ENCODE peak calls at places on chromosomes 2 and 18, in nine cellular contexts. B is fibroblast of mammary gland, A is HFF-Myc, Y is dorsolateral prefrontal cortex, T is A549, M is cardiac muscle cell, L is right atrium auricular region, C is uterus, Z is mammary epithelial cell. H is an unnamed sample.

GRCh38 chr18:56926740-56927139 is 220.1 kb upstream of the BOD1L2 start:
- DNase-seq in B (no peak), A (no peak), Y (no peak), T (no peak), M (no peak), L (no peak), C (no peak), Z (no peak), H (no peak)

GRCh38 chr2:110097506-110098220 is 18.0 kb downstream of the MALL start:
- DNase-seq in B (no peak), A (no peak), Y (no peak), T (no peak), M (no peak), L (no peak), C (no peak), Z (peak; percentile 65), H (no peak)

GRCh38 chr2:37555457-37555856 is 116.0 kb downstream of the CDC42EP3 start:
- DNase-seq in B (no peak), A (no peak), Y (no peak), T (no peak), M (no peak), L (no peak), C (no peak), Z (peak; percentile 9), H (no peak)

GRCh38 chr2:109690822-109691541 is 76.8 kb downstream of the SOWAHC start:
- DNase-seq in B (no peak), A (no peak), Y (no peak), T (no peak), M (no peak), L (no peak), C (peak; percentile 39), Z (no peak), H (no peak)

GRCh38 chr18:10322408-10322807 is 132.0 kb upstream of the APCDD1 start:
- DNase-seq in B (peak; percentile 37), A (no peak), Y (no peak), T (no peak), M (no peak), L (no peak), C (no peak), Z (peak; percentile 58), H (no peak)

GRCh38 chr2:216799873-216800421 is 59.9 kb downstream of the TNP1 start:
- DNase-seq in B (peak; percentile 79), A (no peak), Y (peak; percentile 43), T (no peak), M (no peak), L (no peak), C (peak; percentile 71), Z (no peak), H (no peak)

GRCh38 chr2:158477202-158477601 is 20.4 kb downstream of the PKP4 start:
- DNase-seq in B (no peak), A (no peak), Y (no peak), T (no peak), M (no peak), L (no peak), C (no peak), Z (no peak), H (no peak)

GRCh38 chr2:95025406-95026319 is at the start of gene MAL:
- DNase-seq in B (no peak), A (no peak), Y (peak; percentile 55), T (no peak), M (peak; percentile 38), L (no peak), C (no peak), Z (peak; percentile 23), H (peak; percentile 26)

GRCh38 chr2:234203135-234203984 is 152.9 kb downstream of the SPP2 start:
- DNase-seq in B (peak; percentile 98), A (peak; percentile 81), Y (no peak), T (peak; percentile 78), M (no peak), L (no peak), C (no peak), Z (peak; percentile 99), H (no peak)

GRCh38 chr2:48529189-48529588 is 765 bp upstream of the STON1 start:
- DNase-seq in B (no peak), A (no peak), Y (no peak), T (no peak), M (peak; percentile 47), L (no peak), C (peak; percentile 55), Z (no peak), H (no peak)

GRCh38 chr2:222290691-222291484 is 7.9 kb downstream of the PAX3 start:
- DNase-seq in B (peak; percentile 47), A (no peak), Y (no peak), T (no peak), M (peak; percentile 74), L (no peak), C (no peak), Z (no peak), H (peak; percentile 77)

GRCh38 chr18:3305933-3306332 is 44.0 kb downstream of the MYL12B start:
- DNase-seq in B (peak; percentile 86), A (no peak), Y (no peak), T (no peak), M (no peak), L (no peak), C (no peak), Z (peak; percentile 80), H (no peak)

GRCh38 chr2:101559576-101559975 is 84.7 kb upstream of the RFX8 start:
- DNase-seq in B (no peak), A (no peak), Y (no peak), T (no peak), M (no peak), L (no peak), C (peak; percentile 22), Z (peak; percentile 72), H (no peak)

GRCh38 chr2:209840434-209840833 is 68.8 kb downstream of the UNC80 start:
- DNase-seq in B (no peak), A (no peak), Y (no peak), T (no peak), M (peak; percentile 19), L (no peak), C (no peak), Z (no peak), H (no peak)

GRCh38 chr18:68979737-68980136 is 181.9 kb downstream of the CCDC102B start:
- DNase-seq in B (no peak), A (no peak), Y (no peak), T (no peak), M (no peak), L (no peak), C (no peak), Z (no peak), H (no peak)

GRCh38 chr2:149739880-149740265 is 152.3 kb upstream of the MMADHC start:
- DNase-seq in B (peak; percentile 76), A (no peak), Y (no peak), T (no peak), M (no peak), L (no peak), C (no peak), Z (peak; percentile 26), H (no peak)

GRCh38 chr2:13240789-13241487 is 524.2 kb downstream of the TRIB2 start:
- DNase-seq in B (no peak), A (no peak), Y (no peak), T (no peak), M (no peak), L (no peak), C (no peak), Z (no peak), H (no peak)

GRCh38 chr2:3805120-3805519 is 101.7 kb downstream of the DCDC2C start:
- DNase-seq in B (no peak), A (no peak), Y (no peak), T (peak; percentile 64), M (peak; percentile 25), L (no peak), C (no peak), Z (no peak), H (peak; percentile 49)
- TF ChIP-seq CTCF in B (peak; percentile 33), A (peak; percentile 34), Y (peak; percentile 44), T (peak; percentile 55), M (no peak), L (peak; percentile 44), C (no peak), Z (no peak), H (peak; percentile 66)

DNA sequence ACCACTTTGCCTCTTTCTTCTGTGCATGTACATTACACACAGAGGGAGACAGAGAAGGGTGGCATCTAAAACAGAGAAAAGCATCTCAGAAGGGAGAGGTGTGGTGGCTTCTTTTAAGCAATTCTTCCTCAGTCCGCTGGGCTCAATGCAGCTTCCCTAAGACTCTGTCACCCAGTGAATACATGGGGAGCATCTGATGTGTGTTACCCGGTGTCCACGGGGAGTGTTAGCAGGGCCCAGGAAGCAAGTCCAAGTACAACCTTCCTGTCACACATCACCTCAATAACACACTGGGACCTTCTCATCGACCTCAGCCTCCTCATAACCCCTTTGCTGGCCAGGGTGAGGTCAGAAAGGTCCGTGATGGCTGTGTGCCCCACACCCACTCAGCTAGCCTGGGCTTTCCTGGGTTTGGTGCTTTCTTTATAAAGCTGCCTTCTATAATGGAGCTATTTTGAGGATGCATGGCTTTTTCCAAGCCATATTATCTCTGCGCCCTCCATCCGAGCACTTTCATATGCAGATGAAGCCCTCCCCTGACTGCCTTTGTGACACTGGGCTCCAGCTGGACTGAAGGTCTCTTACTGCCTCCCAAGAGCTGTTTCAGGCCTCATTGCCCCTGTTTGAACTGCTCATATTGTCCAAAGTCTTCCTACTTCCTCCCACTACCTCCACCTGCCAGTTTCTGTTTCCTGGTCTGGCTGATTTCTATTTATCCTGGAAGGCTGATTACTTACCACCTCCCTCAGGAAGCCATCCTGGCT is 21.4 kb downstream of the TNFRSF11A start:
- DNase-seq in B (no peak), A (no peak), Y (no peak), T (no peak), M (no peak), L (no peak), C (no peak), Z (no peak), H (no peak)
- TF ChIP-seq CTCF in B (no peak), A (no peak), Y (no peak), T (no peak), M (no peak), L (no peak), C (no peak), Z (no peak), H (no peak)

DNA sequence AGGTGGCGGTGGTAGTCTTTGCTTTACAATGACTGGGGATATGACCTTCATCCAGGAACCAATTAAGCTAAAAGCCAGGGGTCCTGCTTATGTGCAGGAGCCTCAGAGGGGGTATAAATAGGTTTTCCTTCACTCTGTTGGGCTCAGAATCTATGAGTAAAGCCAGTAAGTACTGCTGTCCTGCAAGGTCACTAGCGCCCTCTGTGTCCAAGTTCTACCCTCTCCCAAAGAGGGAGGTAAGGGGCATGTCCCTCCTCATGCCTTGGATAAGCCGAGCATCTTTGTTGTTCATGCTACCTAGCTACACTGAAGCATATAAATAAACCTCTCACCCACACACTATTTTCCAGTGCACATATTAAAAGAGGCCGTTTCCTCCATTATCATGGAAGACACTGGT is 79.4 kb downstream of the SPRED2 start:
- DNase-seq in B (no peak), A (no peak), Y (no peak), T (no peak), M (peak; percentile 46), L (no peak), C (no peak), Z (no peak), H (no peak)
- TF ChIP-seq CTCF in B (peak; percentile 7), A (no peak), Y (no peak), T (no peak), M (no peak), L (no peak), C (no peak), Z (no peak), H (no peak)

GRCh38 chr2:120571015-120571728 is 164.5 kb upstream of the GLI2 start:
- DNase-seq in B (no peak), A (no peak), Y (no peak), T (no peak), M (no peak), L (no peak), C (no peak), Z (no peak), H (no peak)
- TF ChIP-seq CTCF in B (no peak), A (no peak), Y (no peak), T (no peak), M (no peak), L (no peak), C (no peak), Z (no peak), H (no peak)

H was measured in neural crest cell.